ENCODE peak calls at places on chromosomes 11 and 22, in five cellular contexts. One of them, this sample, is unnamed.

GRCh38 chr11:78860720-78861422 is 286.2 kb upstream of the NARS2 start:
- DNase-seq in heart left ventricle: no peak
- DNase-seq in CD4-positive, alpha-beta T cell: no peak
- DNase-seq in CD4-positive, CD25-positive, alpha-beta regulatory T cell: no peak
- DNase-seq in cardiac muscle cell: peak; percentile 76
- DNase-seq in this sample: no peak

GRCh38 chr11:73397468-73398131 is 21.4 kb downstream of the RELT start:
- DNase-seq in heart left ventricle: no peak
- DNase-seq in CD4-positive, alpha-beta T cell: no peak
- DNase-seq in CD4-positive, CD25-positive, alpha-beta regulatory T cell: no peak
- DNase-seq in cardiac muscle cell: no peak
- DNase-seq in this sample: no peak

GRCh38 chr11:103659138-103659734 is 377.2 kb upstream of the DDI1 start:
- DNase-seq in heart left ventricle: no peak
- DNase-seq in CD4-positive, alpha-beta T cell: no peak
- DNase-seq in CD4-positive, CD25-positive, alpha-beta regulatory T cell: no peak
- DNase-seq in cardiac muscle cell: peak; percentile 16
- DNase-seq in this sample: no peak

GRCh38 chr22:38316340-38317236 is 645 bp downstream of the CSNK1E start:
- DNase-seq in heart left ventricle: peak; percentile 78
- DNase-seq in CD4-positive, alpha-beta T cell: peak; percentile 46
- DNase-seq in CD4-positive, CD25-positive, alpha-beta regulatory T cell: peak; percentile 69
- DNase-seq in cardiac muscle cell: peak; percentile 61
- DNase-seq in this sample: peak; percentile 79

GRCh38 chr22:25069758-25070461 is 117.4 kb downstream of the KIAA1671 start:
- DNase-seq in heart left ventricle: no peak
- DNase-seq in CD4-positive, alpha-beta T cell: peak; percentile 32
- DNase-seq in CD4-positive, CD25-positive, alpha-beta regulatory T cell: no peak
- DNase-seq in cardiac muscle cell: peak; percentile 46
- DNase-seq in this sample: no peak

GRCh38 chr11:111764621-111765020 is 1.6 kb downstream of the PPP2R1B start:
- DNase-seq in heart left ventricle: no peak
- DNase-seq in CD4-positive, alpha-beta T cell: no peak
- DNase-seq in CD4-positive, CD25-positive, alpha-beta regulatory T cell: no peak
- DNase-seq in cardiac muscle cell: no peak
- DNase-seq in this sample: no peak

GRCh38 chr11:114326776-114327175 is 30.6 kb downstream of the NNMT start:
- DNase-seq in heart left ventricle: no peak
- DNase-seq in CD4-positive, alpha-beta T cell: no peak
- DNase-seq in CD4-positive, CD25-positive, alpha-beta regulatory T cell: no peak
- DNase-seq in cardiac muscle cell: no peak
- DNase-seq in this sample: no peak

GRCh38 chr22:23147632-23148387 is 2.5 kb downstream of the RAB36 start:
- DNase-seq in heart left ventricle: no peak
- DNase-seq in CD4-positive, alpha-beta T cell: no peak
- DNase-seq in CD4-positive, CD25-positive, alpha-beta regulatory T cell: no peak
- DNase-seq in cardiac muscle cell: no peak
- DNase-seq in this sample: no peak

GRCh38 chr11:69167130-69167915 is 11.6 kb downstream of the SMIM38 start:
- DNase-seq in heart left ventricle: no peak
- DNase-seq in CD4-positive, alpha-beta T cell: no peak
- DNase-seq in CD4-positive, CD25-positive, alpha-beta regulatory T cell: no peak
- DNase-seq in cardiac muscle cell: no peak
- DNase-seq in this sample: no peak

GRCh38 chr22:50252081-50253045 is 1.3 kb upstream of the HDAC10 start:
- DNase-seq in heart left ventricle: peak; percentile 72
- DNase-seq in CD4-positive, alpha-beta T cell: peak; percentile 54
- DNase-seq in CD4-positive, CD25-positive, alpha-beta regulatory T cell: peak; percentile 71
- DNase-seq in cardiac muscle cell: peak; percentile 68
- DNase-seq in this sample: no peak

GRCh38 chr11:129637473-129637872 is 178.2 kb upstream of the TMEM45B start:
- DNase-seq in heart left ventricle: no peak
- DNase-seq in CD4-positive, alpha-beta T cell: no peak
- DNase-seq in CD4-positive, CD25-positive, alpha-beta regulatory T cell: no peak
- DNase-seq in cardiac muscle cell: no peak
- DNase-seq in this sample: no peak

GRCh38 chr11:2795491-2795991 is 90.0 kb downstream of the CDKN1C start:
- DNase-seq in heart left ventricle: no peak
- DNase-seq in CD4-positive, alpha-beta T cell: peak; percentile 2
- DNase-seq in CD4-positive, CD25-positive, alpha-beta regulatory T cell: no peak
- DNase-seq in cardiac muscle cell: no peak
- DNase-seq in this sample: no peak

GRCh38 chr11:102111011-102111786 is 952 bp downstream of the YAP1 start:
- DNase-seq in heart left ventricle: peak; percentile 79
- DNase-seq in CD4-positive, alpha-beta T cell: peak; percentile 5
- DNase-seq in CD4-positive, CD25-positive, alpha-beta regulatory T cell: no peak
- DNase-seq in cardiac muscle cell: peak; percentile 94
- DNase-seq in this sample: no peak

GRCh38 chr11:289145-289705 is 299 bp downstream of the PGGHG start:
- DNase-seq in heart left ventricle: no peak
- DNase-seq in CD4-positive, alpha-beta T cell: peak; percentile 58
- DNase-seq in CD4-positive, CD25-positive, alpha-beta regulatory T cell: no peak
- DNase-seq in cardiac muscle cell: no peak
- DNase-seq in this sample: no peak

GRCh38 chr11:27545946-27546345 is 39.4 kb upstream of the LIN7C start:
- DNase-seq in heart left ventricle: no peak
- DNase-seq in CD4-positive, alpha-beta T cell: no peak
- DNase-seq in CD4-positive, CD25-positive, alpha-beta regulatory T cell: no peak
- DNase-seq in cardiac muscle cell: no peak
- DNase-seq in this sample: no peak

GRCh38 chr11:31996159-31996881 is 94.6 kb upstream of the RCN1 start:
- DNase-seq in heart left ventricle: no peak
- DNase-seq in CD4-positive, alpha-beta T cell: no peak
- DNase-seq in CD4-positive, CD25-positive, alpha-beta regulatory T cell: no peak
- DNase-seq in cardiac muscle cell: no peak
- DNase-seq in this sample: no peak

GRCh38 chr11:76210920-76211851 is 4.9 kb upstream of the WNT11 start:
- DNase-seq in heart left ventricle: no peak
- DNase-seq in CD4-positive, alpha-beta T cell: no peak
- DNase-seq in CD4-positive, CD25-positive, alpha-beta regulatory T cell: peak; percentile 33
- DNase-seq in cardiac muscle cell: no peak
- DNase-seq in this sample: no peak

GRCh38 chr11:1238767-1239595 is 16.1 kb downstream of the MUC5B start:
- DNase-seq in heart left ventricle: no peak
- DNase-seq in CD4-positive, alpha-beta T cell: no peak
- DNase-seq in CD4-positive, CD25-positive, alpha-beta regulatory T cell: no peak
- DNase-seq in cardiac muscle cell: peak; percentile 77
- DNase-seq in this sample: no peak

GRCh38 chr11:8709002-8709672 is 26.5 kb downstream of the RPL27A start:
- DNase-seq in heart left ventricle: peak; percentile 89
- DNase-seq in CD4-positive, alpha-beta T cell: no peak
- DNase-seq in CD4-positive, CD25-positive, alpha-beta regulatory T cell: no peak
- DNase-seq in cardiac muscle cell: no peak
- DNase-seq in this sample: no peak

GRCh38 chr22:47237890-47238480 is 475.5 kb downstream of the TBC1D22A start:
- DNase-seq in heart left ventricle: no peak
- DNase-seq in CD4-positive, alpha-beta T cell: no peak
- DNase-seq in CD4-positive, CD25-positive, alpha-beta regulatory T cell: no peak
- DNase-seq in cardiac muscle cell: no peak
- DNase-seq in this sample: no peak

GRCh38 chr11:61377461-61378160 is 14.8 kb upstream of the TMEM216 start:
- DNase-seq in heart left ventricle: no peak
- DNase-seq in CD4-positive, alpha-beta T cell: no peak
- DNase-seq in CD4-positive, CD25-positive, alpha-beta regulatory T cell: no peak
- DNase-seq in cardiac muscle cell: no peak
- DNase-seq in this sample: no peak

GRCh38 chr11:96169250-96169649 is 173.7 kb downstream of the MAML2 start:
- DNase-seq in heart left ventricle: no peak
- DNase-seq in CD4-positive, alpha-beta T cell: no peak
- DNase-seq in CD4-positive, CD25-positive, alpha-beta regulatory T cell: no peak
- DNase-seq in cardiac muscle cell: no peak
- DNase-seq in this sample: no peak

GRCh38 chr11:68710445-68710844 is 26.1 kb downstream of the GAL start:
- DNase-seq in heart left ventricle: no peak
- DNase-seq in CD4-positive, alpha-beta T cell: no peak
- DNase-seq in CD4-positive, CD25-positive, alpha-beta regulatory T cell: no peak
- DNase-seq in cardiac muscle cell: no peak
- DNase-seq in this sample: no peak

GRCh38 chr11:6608726-6609501 is 3.1 kb downstream of the TAF10 start:
- DNase-seq in heart left ventricle: no peak
- DNase-seq in CD4-positive, alpha-beta T cell: no peak
- DNase-seq in CD4-positive, CD25-positive, alpha-beta regulatory T cell: no peak
- DNase-seq in cardiac muscle cell: no peak
- DNase-seq in this sample: no peak

GRCh38 chr11:62921201-62921572 is at the start of gene CHRM1:
- DNase-seq in heart left ventricle: no peak
- DNase-seq in CD4-positive, alpha-beta T cell: no peak
- DNase-seq in CD4-positive, CD25-positive, alpha-beta regulatory T cell: no peak
- DNase-seq in cardiac muscle cell: no peak
- DNase-seq in this sample: no peak

GRCh38 chr11:22416462-22416861 is 78.3 kb downstream of the SLC17A6 start:
- DNase-seq in heart left ventricle: no peak
- DNase-seq in CD4-positive, alpha-beta T cell: no peak
- DNase-seq in CD4-positive, CD25-positive, alpha-beta regulatory T cell: no peak
- DNase-seq in cardiac muscle cell: no peak
- DNase-seq in this sample: no peak

GRCh38 chr22:50169774-50170341 is 673 bp upstream of the PANX2 start:
- DNase-seq in heart left ventricle: no peak
- DNase-seq in CD4-positive, alpha-beta T cell: no peak
- DNase-seq in CD4-positive, CD25-positive, alpha-beta regulatory T cell: no peak
- DNase-seq in cardiac muscle cell: peak; percentile 49
- DNase-seq in this sample: no peak

GRCh38 chr22:20465759-20466077 is 28.1 kb upstream of the SCARF2 start:
- DNase-seq in heart left ventricle: no peak
- DNase-seq in CD4-positive, alpha-beta T cell: no peak
- DNase-seq in CD4-positive, CD25-positive, alpha-beta regulatory T cell: peak; percentile 20
- DNase-seq in cardiac muscle cell: no peak
- DNase-seq in this sample: no peak

GRCh38 chr22:39960791-39961746 is 872 bp downstream of the TMA7B start:
- DNase-seq in heart left ventricle: no peak
- DNase-seq in CD4-positive, alpha-beta T cell: peak; percentile 36
- DNase-seq in CD4-positive, CD25-positive, alpha-beta regulatory T cell: peak; percentile 37
- DNase-seq in cardiac muscle cell: no peak
- DNase-seq in this sample: no peak

GRCh38 chr11:118618991-118619375 is 11.6 kb downstream of the PHLDB1 start:
- DNase-seq in heart left ventricle: peak; percentile 72
- DNase-seq in CD4-positive, alpha-beta T cell: no peak
- DNase-seq in CD4-positive, CD25-positive, alpha-beta regulatory T cell: no peak
- DNase-seq in cardiac muscle cell: no peak
- DNase-seq in this sample: no peak

GRCh38 chr11:91081440-91082088 is 858.7 kb upstream of the CHORDC1 start:
- DNase-seq in heart left ventricle: peak; percentile 20
- DNase-seq in CD4-positive, alpha-beta T cell: no peak
- DNase-seq in CD4-positive, CD25-positive, alpha-beta regulatory T cell: no peak
- DNase-seq in cardiac muscle cell: peak; percentile 24
- DNase-seq in this sample: no peak

GRCh38 chr22:38554281-38554680 is 15.7 kb downstream of the DMC1 start:
- DNase-seq in heart left ventricle: no peak
- DNase-seq in CD4-positive, alpha-beta T cell: no peak
- DNase-seq in CD4-positive, CD25-positive, alpha-beta regulatory T cell: no peak
- DNase-seq in cardiac muscle cell: no peak
- DNase-seq in this sample: no peak

GRCh38 chr11:66958956-66959274 is 732 bp upstream of the PC start:
- DNase-seq in heart left ventricle: no peak
- DNase-seq in CD4-positive, alpha-beta T cell: no peak
- DNase-seq in CD4-positive, CD25-positive, alpha-beta regulatory T cell: no peak
- DNase-seq in cardiac muscle cell: no peak
- DNase-seq in this sample: no peak

DNA sequence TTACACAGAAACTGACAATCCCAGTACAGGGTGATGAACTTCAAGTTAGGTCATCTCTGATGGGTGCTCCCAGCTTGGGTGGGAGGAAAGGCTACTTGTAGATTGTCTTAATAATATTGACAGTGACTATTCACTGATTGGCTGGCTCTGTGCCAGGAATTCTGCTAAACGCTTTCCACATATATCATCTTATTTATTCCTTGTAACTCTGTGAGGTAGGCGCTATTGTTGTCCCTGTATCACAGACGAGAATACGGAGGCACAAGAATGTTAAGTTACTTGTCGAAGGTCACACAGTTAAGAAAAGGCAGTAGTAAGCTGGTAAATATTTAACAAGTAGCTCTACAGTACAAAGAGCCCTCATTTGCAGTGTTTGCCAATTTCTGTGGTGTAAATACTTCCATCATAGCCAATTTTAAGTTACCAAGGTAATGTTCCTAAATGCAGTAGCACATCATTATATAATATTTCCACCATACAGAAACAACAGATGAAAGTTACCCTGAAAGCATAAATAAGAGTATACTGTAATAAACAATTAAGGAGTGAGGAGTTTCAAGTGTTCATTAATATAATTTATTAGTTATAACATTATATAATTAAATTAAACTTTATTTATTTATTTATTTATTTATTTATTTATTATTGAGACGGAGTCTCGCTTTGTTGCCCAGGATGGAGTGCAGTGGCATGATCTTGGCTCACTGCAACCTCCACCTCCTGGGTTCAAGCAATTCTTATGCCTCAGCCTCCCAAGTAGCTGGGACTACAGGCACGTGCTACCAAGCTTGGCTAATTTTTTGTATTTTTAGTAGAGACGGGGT is 11.5 kb upstream of the TIMP3 start:
- DNase-seq in heart left ventricle: no peak
- DNase-seq in CD4-positive, alpha-beta T cell: no peak
- DNase-seq in CD4-positive, CD25-positive, alpha-beta regulatory T cell: no peak
- DNase-seq in cardiac muscle cell: no peak
- DNase-seq in this sample: no peak
- H3K27ac ChIP-seq in heart left ventricle: no peak overlapping the region
- H3K27ac ChIP-seq in CD4-positive, alpha-beta T cell: no peak overlapping the region
- H3K27ac ChIP-seq in CD4-positive, CD25-positive, alpha-beta regulatory T cell: no peak overlapping the region
- H3K27ac ChIP-seq in cardiac muscle cell: no peak overlapping the region
- H3K27ac ChIP-seq in this sample: no peak overlapping the region

DNA sequence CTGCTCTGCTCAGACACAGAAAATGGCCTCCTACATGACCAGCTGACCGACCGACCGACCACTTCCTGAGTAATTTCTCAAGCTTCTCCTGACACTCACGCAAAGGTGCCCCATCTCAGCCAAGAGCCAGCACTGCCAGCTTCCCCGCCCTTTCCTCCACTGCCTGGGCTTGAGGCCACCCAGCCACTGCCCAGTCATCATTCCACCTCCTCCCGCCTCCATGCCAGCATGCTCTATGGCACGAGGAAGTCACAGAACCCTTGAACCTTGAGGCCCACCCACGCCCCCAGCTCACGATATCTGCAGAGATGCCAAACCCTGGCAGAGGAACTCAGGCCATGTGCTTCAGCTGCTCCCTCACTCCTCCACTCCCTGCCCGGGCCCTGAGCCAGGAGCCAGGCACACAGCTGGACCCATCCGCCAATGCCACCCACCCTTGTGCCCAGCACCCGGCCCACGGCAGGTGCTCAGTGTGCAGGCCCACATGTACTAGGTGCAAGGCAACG is 14.0 kb downstream of the KIAA0930 start:
- DNase-seq in heart left ventricle: no peak
- DNase-seq in CD4-positive, alpha-beta T cell: no peak
- DNase-seq in CD4-positive, CD25-positive, alpha-beta regulatory T cell: no peak
- DNase-seq in cardiac muscle cell: no peak
- DNase-seq in this sample: no peak
- H3K27ac ChIP-seq in heart left ventricle: peak overlapping the region; percentile 76
- H3K27ac ChIP-seq in CD4-positive, alpha-beta T cell: no peak overlapping the region
- H3K27ac ChIP-seq in CD4-positive, CD25-positive, alpha-beta regulatory T cell: no peak overlapping the region
- H3K27ac ChIP-seq in cardiac muscle cell: no peak overlapping the region
- H3K27ac ChIP-seq in this sample: peak overlapping the region; percentile 97

GRCh38 chr11:47378011-47378835 is at the start of gene SPI1:
- DNase-seq in heart left ventricle: peak; percentile 74
- DNase-seq in CD4-positive, alpha-beta T cell: no peak
- DNase-seq in CD4-positive, CD25-positive, alpha-beta regulatory T cell: no peak
- DNase-seq in cardiac muscle cell: peak; percentile 49
- DNase-seq in this sample: peak; percentile 55
- H3K27ac ChIP-seq in heart left ventricle: peak within 1 kb of the TSS; percentile 96
- H3K27ac ChIP-seq in CD4-positive, alpha-beta T cell: peak within 1 kb of the TSS; percentile 17
- H3K27ac ChIP-seq in CD4-positive, CD25-positive, alpha-beta regulatory T cell: no peak within 1 kb of the TSS
- H3K27ac ChIP-seq in cardiac muscle cell: peak within 1 kb of the TSS; percentile 35
- H3K27ac ChIP-seq in this sample: peak within 1 kb of the TSS; percentile 78

GRCh38 chr11:18392434-18393321 is 1.7 kb upstream of the LDHA start:
- DNase-seq in heart left ventricle: no peak
- DNase-seq in CD4-positive, alpha-beta T cell: no peak
- DNase-seq in CD4-positive, CD25-positive, alpha-beta regulatory T cell: no peak
- DNase-seq in cardiac muscle cell: no peak
- DNase-seq in this sample: no peak
- H3K27ac ChIP-seq in heart left ventricle: no peak overlapping the region
- H3K27ac ChIP-seq in CD4-positive, alpha-beta T cell: no peak overlapping the region
- H3K27ac ChIP-seq in CD4-positive, CD25-positive, alpha-beta regulatory T cell: peak overlapping the region; percentile 6
- H3K27ac ChIP-seq in cardiac muscle cell: peak overlapping the region; percentile 89
- H3K27ac ChIP-seq in this sample: no peak overlapping the region